ENCODE peak calls at places on chromosomes 16 and 17, in nine cellular contexts. J is PC-9; A is ascending aorta; P is CD4-positive, alpha-beta T cell; Y is neuronal stem cell; D is gastrocnemius medialis; F is MG63; S is IMR-90; B is sigmoid colon. O is an unnamed sample.

GRCh38 chr16:30112197-30113030 is 923 bp downstream of the GDPD3 start:
- DNase-seq in J (peak; percentile 49), A (peak; percentile 79), S (peak; percentile 42), Y (no peak), B (peak; percentile 81), D (no peak), F (peak; percentile 64), P (no peak), O (peak; percentile 80)

GRCh38 chr17:2932946-2933345 is 130.5 kb downstream of the OR1D5 start:
- DNase-seq in A (no peak), J (no peak), D (no peak), F (no peak), P (no peak), S (no peak), Y (no peak), B (no peak), O (no peak)

GRCh38 chr17:48757524-48757961 is 29.0 kb upstream of the HOXB13 start:
- DNase-seq in A (no peak), Y (no peak), P (no peak), D (no peak), F (peak; percentile 68), J (no peak), B (peak; percentile 19), S (no peak), O (no peak)

GRCh38 chr17:45319239-45319703 is 2.5 kb upstream of the MAP3K14 start:
- DNase-seq in P (no peak), A (no peak), J (peak; percentile 99), B (no peak), D (no peak), S (peak; percentile 83), F (peak; percentile 47), Y (no peak), O (no peak)

GRCh38 chr16:84957792-84958191 is 53.5 kb downstream of the ZDHHC7 start:
- DNase-seq in J (peak; percentile 25), B (no peak), F (no peak), Y (no peak), D (no peak), S (no peak), P (no peak), A (no peak), O (no peak)

GRCh38 chr16:67244387-67245188 is 2.7 kb downstream of the FHOD1 start:
- DNase-seq in S (peak; percentile 87), P (peak; percentile 62), D (peak; percentile 86), J (peak; percentile 94), F (peak; percentile 90), B (peak; percentile 83), A (peak; percentile 89), Y (no peak), O (peak; percentile 93)

GRCh38 chr17:55582910-55583309 is 71.7 kb upstream of the SMIM36 start:
- DNase-seq in F (no peak), J (no peak), P (no peak), S (peak; percentile 49), D (no peak), A (no peak), B (no peak), Y (no peak), O (no peak)

GRCh38 chr17:56521439-56522141 is 71.9 kb upstream of the NOG start:
- DNase-seq in P (no peak), D (no peak), Y (no peak), S (no peak), A (no peak), F (no peak), B (no peak), J (no peak), O (no peak)

GRCh38 chr17:80960037-80960796 is 31.4 kb upstream of the CHMP6 start:
- DNase-seq in Y (no peak), F (no peak), A (no peak), S (no peak), J (no peak), P (no peak), D (no peak), B (no peak), O (no peak)

GRCh38 chr17:4771519-4772234 is at the start of gene TM4SF5:
- DNase-seq in S (no peak), Y (no peak), P (no peak), A (no peak), D (no peak), B (no peak), J (no peak), F (no peak), O (no peak)

GRCh38 chr16:77430360-77430759 is 4.5 kb downstream of the ADAMTS18 start:
- DNase-seq in F (no peak), P (no peak), A (no peak), Y (no peak), J (no peak), B (no peak), S (no peak), D (no peak), O (no peak)

GRCh38 chr16:80300456-80300855 is 240.3 kb upstream of the DYNLRB2 start:
- DNase-seq in P (no peak), D (no peak), S (no peak), J (no peak), F (peak; percentile 9), Y (no peak), B (no peak), A (no peak), O (no peak)

GRCh38 chr17:63480826-63481487 is 4.1 kb downstream of the ACE start:
- DNase-seq in J (no peak), F (no peak), S (no peak), Y (no peak), B (no peak), D (no peak), A (no peak), P (no peak), O (no peak)

GRCh38 chr17:39564201-39564828 is 43.4 kb downstream of the NEUROD2 start:
- DNase-seq in J (no peak), P (no peak), A (no peak), B (no peak), Y (peak; percentile 73), D (no peak), S (no peak), F (no peak), O (no peak)

GRCh38 chr16:11431915-11432465 is 86.7 kb downstream of the RMI2 start:
- DNase-seq in D (no peak), P (no peak), F (peak; percentile 62), S (peak; percentile 37), J (no peak), A (no peak), B (no peak), Y (no peak), O (no peak)

GRCh38 chr16:11437069-11437468 is 91.8 kb downstream of the RMI2 start:
- DNase-seq in D (no peak), F (no peak), B (no peak), S (no peak), J (no peak), Y (no peak), P (no peak), A (no peak), O (no peak)

GRCh38 chr16:11439216-11439615 is 94.0 kb downstream of the RMI2 start:
- DNase-seq in S (no peak), B (no peak), P (no peak), J (no peak), D (no peak), Y (no peak), F (no peak), A (no peak), O (no peak)

GRCh38 chr16:11432856-11433395 is 87.7 kb downstream of the RMI2 start:
- DNase-seq in P (no peak), F (no peak), S (no peak), Y (no peak), D (no peak), J (no peak), A (no peak), B (no peak), O (no peak)

GRCh38 chr16:11435576-11435975 is 90.3 kb downstream of the RMI2 start:
- DNase-seq in Y (no peak), S (no peak), A (no peak), B (no peak), J (no peak), D (no peak), F (no peak), P (no peak), O (no peak)
- H3K27me3 ChIP-seq in Y (peaks cover 6% of the 10 kb centered on the region), S (peaks cover 34% of the 10 kb centered on the region), A (no peaks in the 10 kb centered on the region), B (no peaks in the 10 kb centered on the region), J (peaks cover 19% of the 10 kb centered on the region), D (no peaks in the 10 kb centered on the region), F (no peaks in the 10 kb centered on the region), P (no peaks in the 10 kb centered on the region), O (no peaks in the 10 kb centered on the region)

DNA sequence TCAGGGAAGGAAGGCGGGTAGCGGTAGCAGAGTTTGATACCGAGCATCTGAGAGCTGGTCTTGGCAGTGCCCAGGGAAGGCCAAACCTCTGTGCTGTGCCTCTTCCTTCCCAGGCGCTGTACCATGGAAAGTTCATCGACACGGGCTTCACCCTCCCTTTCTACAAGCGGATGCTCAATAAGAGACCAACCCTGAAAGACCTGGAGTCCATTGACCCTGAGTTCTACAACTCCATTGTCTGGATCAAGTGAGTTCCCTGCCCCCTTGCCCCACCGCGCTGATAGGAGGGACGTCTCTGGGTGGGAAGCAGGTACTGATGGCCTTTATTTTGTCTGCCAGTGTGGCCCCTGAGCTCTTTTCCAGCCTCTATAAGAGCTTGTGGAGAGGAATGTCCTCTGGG is 15.4 kb upstream of the CLEC18A start:
- DNase-seq in J (no peak), S (no peak), F (no peak), B (no peak), D (no peak), A (no peak), P (no peak), Y (no peak), O (no peak)
- H3K27me3 ChIP-seq in J (no peaks in the 10 kb centered on the region), S (no peaks in the 10 kb centered on the region), F (no peaks in the 10 kb centered on the region), B (no peaks in the 10 kb centered on the region), D (no peaks in the 10 kb centered on the region), A (no peaks in the 10 kb centered on the region), P (no peaks in the 10 kb centered on the region), Y (no peaks in the 10 kb centered on the region), O (no peaks in the 10 kb centered on the region)

GRCh38 chr16:13892301-13892700 is 27.7 kb upstream of the ERCC4 start:
- DNase-seq in S (no peak), A (no peak), Y (no peak), P (no peak), F (peak; percentile 24), J (no peak), D (no peak), B (no peak), O (no peak)
- H3K27me3 ChIP-seq in S (no peaks in the 10 kb centered on the region), A (no peaks in the 10 kb centered on the region), Y (no peaks in the 10 kb centered on the region), P (no peaks in the 10 kb centered on the region), F (peaks cover 2% of the 10 kb centered on the region), J (peaks cover 80% of the 10 kb centered on the region), D (no peaks in the 10 kb centered on the region), B (no peaks in the 10 kb centered on the region), O (no peaks in the 10 kb centered on the region)

DNA sequence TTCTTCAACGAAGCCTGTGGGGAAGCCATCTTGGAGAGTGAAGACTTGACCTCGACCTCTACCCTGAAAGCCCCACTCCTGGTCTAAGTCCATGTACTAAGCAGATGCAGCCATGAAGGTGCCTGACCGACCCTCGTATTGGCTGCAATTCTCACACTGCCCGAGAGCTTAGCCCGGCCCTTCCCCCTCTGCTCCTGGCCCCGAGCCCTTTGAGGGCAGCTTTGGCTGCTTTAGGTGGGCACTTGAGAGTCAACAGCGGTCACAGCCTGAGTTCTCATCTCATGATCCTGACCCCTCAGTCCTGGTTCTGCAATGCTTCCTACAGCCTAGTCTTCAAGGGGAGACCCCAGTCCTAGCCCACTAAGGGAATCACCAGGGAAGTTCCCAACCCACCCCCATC is 35.9 kb downstream of the SRL start:
- DNase-seq in B (no peak), Y (no peak), F (no peak), A (no peak), D (no peak), J (no peak), S (no peak), P (no peak), O (no peak)
- H3K27me3 ChIP-seq in B (no peaks in the 10 kb centered on the region), Y (peaks cover 31% of the 10 kb centered on the region), F (no peaks in the 10 kb centered on the region), A (no peaks in the 10 kb centered on the region), D (no peaks in the 10 kb centered on the region), J (peaks cover 21% of the 10 kb centered on the region), S (no peaks in the 10 kb centered on the region), P (no peaks in the 10 kb centered on the region), O (no peaks in the 10 kb centered on the region)

O was measured in psoas muscle.